ENCODE peak calls at places on chromosomes 2 and 18, in seven cellular contexts. W, Q, I, R, K, Z and X are unnamed samples.

GRCh38 chr18:36142751-36143150 is 13.1 kb downstream of the ELP2 start:
- DNase-seq in W (no peak), Q (no peak), I (no peak), R (no peak), K (no peak), Z (no peak), X (no peak)

GRCh38 chr2:150100834-150101233 is 386.6 kb downstream of the RND3 start:
- DNase-seq in W (no peak), Q (no peak), I (no peak), R (no peak), K (no peak), Z (no peak), X (no peak)

GRCh38 chr2:45331034-45331786 is 279.9 kb downstream of the SRBD1 start:
- DNase-seq in W (peak), Q (no peak), I (peak), R (no peak), K (no peak), Z (no peak), X (peak)

GRCh38 chr18:45639424-45639823 is 24.1 kb downstream of the SLC14A2 start:
- DNase-seq in W (no peak), Q (no peak), I (no peak), R (no peak), K (no peak), Z (no peak), X (no peak)

GRCh38 chr2:207875473-207876212 is 105.9 kb upstream of the FZD5 start:
- DNase-seq in W (no peak), Q (no peak), I (no peak), R (no peak), K (no peak), Z (no peak), X (no peak)

GRCh38 chr2:229713371-229714079 is 830 bp downstream of the DNER start:
- DNase-seq in W (no peak), Q (peak), I (peak), R (no peak), K (no peak), Z (no peak), X (no peak)

GRCh38 chr2:148338544-148338943 is 306.0 kb upstream of the EPC2 start:
- DNase-seq in W (no peak), Q (no peak), I (no peak), R (no peak), K (peak), Z (no peak), X (no peak)

GRCh38 chr18:21599585-21600525 is 649 bp downstream of the ESCO1 start:
- DNase-seq in W (peak), Q (peak), I (peak), R (peak), K (no peak), Z (no peak), X (peak)

GRCh38 chr2:207235621-207236020 is 69.9 kb upstream of the KLF7 start:
- DNase-seq in W (no peak), Q (no peak), I (no peak), R (no peak), K (no peak), Z (no peak), X (no peak)

GRCh38 chr2:24984912-24985311 is 13.2 kb upstream of the DNAJC27 start:
- DNase-seq in W (peak), Q (peak), I (peak), R (no peak), K (peak), Z (no peak), X (no peak)

GRCh38 chr2:77831068-77831467 is 308.9 kb upstream of the LRRTM4 start:
- DNase-seq in W (no peak), Q (no peak), I (no peak), R (no peak), K (no peak), Z (no peak), X (no peak)

GRCh38 chr2:11177871-11178598 is 22.8 kb downstream of the SLC66A3 start:
- DNase-seq in W (no peak), Q (no peak), I (peak), R (no peak), K (no peak), Z (no peak), X (no peak)

GRCh38 chr18:51614967-51615571 is 417.6 kb upstream of the MEX3C start:
- DNase-seq in W (no peak), Q (no peak), I (no peak), R (no peak), K (no peak), Z (no peak), X (no peak)

GRCh38 chr18:48548404-48548771 is 9.6 kb downstream of the CTIF start:
- DNase-seq in W (no peak), Q (no peak), I (no peak), R (no peak), K (no peak), Z (no peak), X (no peak)